ENCODE peak calls at places on chromosomes 13 and 19, in eight cellular contexts. One of them, this sample, is unnamed.

GRCh38 chr19:45630463-45630862 is 8.7 kb downstream of the EML2 start:
- DNase-seq in ovary: no peak
- DNase-seq in H1: no peak
- DNase-seq in A549: peak; percentile 84
- DNase-seq in transverse colon: no peak
- DNase-seq in stomach: no peak
- DNase-seq in K562: no peak
- DNase-seq in tibial nerve: no peak
- DNase-seq in this sample: no peak

GRCh38 chr13:113897161-113897560 is 33.3 kb upstream of the GAS6 start:
- DNase-seq in stomach: no peak
- DNase-seq in A549: peak; percentile 19
- DNase-seq in ovary: no peak
- DNase-seq in transverse colon: no peak
- DNase-seq in tibial nerve: no peak
- DNase-seq in H1: no peak
- DNase-seq in K562: no peak
- DNase-seq in this sample: no peak

GRCh38 chr19:23716792-23717191 is 29.8 kb upstream of the ZNF675 start:
- DNase-seq in H1: no peak
- DNase-seq in transverse colon: no peak
- DNase-seq in tibial nerve: no peak
- DNase-seq in K562: no peak
- DNase-seq in stomach: no peak
- DNase-seq in ovary: no peak
- DNase-seq in A549: no peak
- DNase-seq in this sample: no peak

GRCh38 chr13:50370303-50370950 is 355.2 kb downstream of the KCNRG start:
- DNase-seq in A549: no peak
- DNase-seq in tibial nerve: no peak
- DNase-seq in K562: no peak
- DNase-seq in H1: no peak
- DNase-seq in ovary: no peak
- DNase-seq in transverse colon: no peak
- DNase-seq in stomach: no peak
- DNase-seq in this sample: no peak

GRCh38 chr19:14021474-14021873 is 6.5 kb upstream of the RLN3 start:
- DNase-seq in stomach: no peak
- DNase-seq in tibial nerve: no peak
- DNase-seq in H1: peak; percentile 58
- DNase-seq in ovary: no peak
- DNase-seq in transverse colon: no peak
- DNase-seq in K562: peak; percentile 37
- DNase-seq in A549: no peak
- DNase-seq in this sample: no peak

GRCh38 chr13:92224052-92224821 is 825.8 kb downstream of the GPC5 start:
- DNase-seq in stomach: no peak
- DNase-seq in tibial nerve: peak; percentile 14
- DNase-seq in ovary: peak; percentile 27
- DNase-seq in A549: no peak
- DNase-seq in K562: no peak
- DNase-seq in H1: no peak
- DNase-seq in transverse colon: no peak
- DNase-seq in this sample: no peak

GRCh38 chr19:28324275-28325060 is 888.5 kb downstream of the UQCRFS1 start:
- DNase-seq in A549: no peak
- DNase-seq in K562: no peak
- DNase-seq in transverse colon: no peak
- DNase-seq in tibial nerve: no peak
- DNase-seq in H1: no peak
- DNase-seq in ovary: no peak
- DNase-seq in stomach: no peak
- DNase-seq in this sample: no peak

GRCh38 chr13:51928231-51928630 is 66.5 kb downstream of the CCDC70 start:
- DNase-seq in A549: no peak
- DNase-seq in ovary: no peak
- DNase-seq in transverse colon: no peak
- DNase-seq in H1: no peak
- DNase-seq in K562: no peak
- DNase-seq in stomach: no peak
- DNase-seq in tibial nerve: no peak
- DNase-seq in this sample: no peak

GRCh38 chr19:38377052-38377451 is 2.7 kb downstream of the PSMD8 start:
- DNase-seq in K562: no peak
- DNase-seq in A549: no peak
- DNase-seq in H1: no peak
- DNase-seq in tibial nerve: no peak
- DNase-seq in stomach: no peak
- DNase-seq in ovary: no peak
- DNase-seq in transverse colon: no peak
- DNase-seq in this sample: no peak

DNA sequence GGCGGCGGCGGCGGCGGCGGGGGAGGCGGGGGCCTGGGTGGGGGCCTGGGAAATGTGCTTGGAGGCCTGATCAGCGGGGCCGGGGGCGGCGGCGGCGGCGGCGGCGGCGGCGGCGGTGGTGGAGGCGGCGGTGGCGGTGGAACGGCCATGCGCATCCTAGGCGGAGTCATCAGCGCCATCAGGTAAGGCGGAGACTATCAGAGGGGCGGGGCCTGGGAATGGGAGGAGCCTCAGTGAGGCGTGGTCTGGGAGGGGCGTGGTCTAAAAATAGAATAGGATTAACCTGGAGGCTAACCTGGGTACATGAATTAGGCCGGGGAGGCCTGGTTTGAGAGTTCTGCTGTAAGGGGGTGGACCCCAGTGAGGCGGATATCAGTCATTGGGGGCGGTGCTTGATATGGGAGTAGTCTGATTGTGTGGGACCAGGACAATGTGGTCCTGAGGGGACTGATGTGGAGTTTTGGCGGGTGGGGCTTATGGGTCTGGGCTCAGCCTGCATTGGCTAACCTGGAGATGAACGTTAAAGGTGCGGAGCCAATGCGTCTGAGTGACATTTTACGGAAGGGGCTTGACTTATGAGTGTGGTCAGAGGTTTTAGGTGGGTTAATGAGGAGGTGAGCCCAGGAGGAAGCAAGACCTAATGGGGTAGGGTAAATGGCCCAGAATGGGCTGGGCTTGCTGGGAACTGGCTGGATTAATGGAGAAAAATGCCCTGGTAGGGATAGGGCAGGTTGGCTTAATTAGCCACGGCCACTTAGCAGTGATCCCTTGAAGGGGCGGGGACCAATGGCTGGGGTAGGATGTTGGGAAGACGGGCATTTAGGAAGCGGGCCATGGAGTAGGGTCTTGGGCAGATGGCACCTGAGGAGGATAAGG is 1.4 kb downstream of the CAPNS1 start:
- DNase-seq in stomach: peak; percentile 91
- DNase-seq in A549: peak; percentile 96
- DNase-seq in tibial nerve: peak; percentile 95
- DNase-seq in K562: peak; percentile 89
- DNase-seq in transverse colon: peak; percentile 93
- DNase-seq in H1: peak; percentile 99
- DNase-seq in ovary: peak; percentile 94
- DNase-seq in this sample: peak; percentile 93
- TF ChIP-seq POLR2A in stomach: no peak
- TF ChIP-seq POLR2A in A549: peak; percentile 58
- TF ChIP-seq POLR2A in tibial nerve: peak; percentile 63
- TF ChIP-seq POLR2A in K562: no peak
- TF ChIP-seq POLR2A in transverse colon: peak; percentile 44
- TF ChIP-seq POLR2A in H1: no peak
- TF ChIP-seq POLR2A in ovary: peak; percentile 59
- TF ChIP-seq POLR2A in this sample: no peak

GRCh38 chr13:98411617-98412310 is 165.1 kb downstream of the STK24 start:
- DNase-seq in K562: no peak
- DNase-seq in A549: no peak
- DNase-seq in stomach: no peak
- DNase-seq in ovary: no peak
- DNase-seq in transverse colon: peak; percentile 20
- DNase-seq in tibial nerve: peak; percentile 31
- DNase-seq in H1: no peak
- DNase-seq in this sample: peak; percentile 80
- TF ChIP-seq EP300 in K562: no peak
- TF ChIP-seq EP300 in A549: no peak
- TF ChIP-seq EP300 in stomach: no peak
- TF ChIP-seq EP300 in ovary: no peak
- TF ChIP-seq EP300 in transverse colon: no peak
- TF ChIP-seq EP300 in tibial nerve: peak; percentile 21
- TF ChIP-seq EP300 in H1: no peak
- TF ChIP-seq EP300 in this sample: no peak

GRCh38 chr13:110125613-110126272 is 181.2 kb downstream of the COL4A1 start:
- DNase-seq in tibial nerve: no peak
- DNase-seq in ovary: no peak
- DNase-seq in H1: no peak
- DNase-seq in A549: no peak
- DNase-seq in K562: no peak
- DNase-seq in transverse colon: no peak
- DNase-seq in stomach: no peak
- DNase-seq in this sample: peak; percentile 59

GRCh38 chr13:110128546-110128945 is 178.4 kb downstream of the COL4A1 start:
- DNase-seq in stomach: no peak
- DNase-seq in A549: no peak
- DNase-seq in transverse colon: no peak
- DNase-seq in ovary: no peak
- DNase-seq in K562: no peak
- DNase-seq in tibial nerve: no peak
- DNase-seq in H1: no peak
- DNase-seq in this sample: no peak

GRCh38 chr13:110127986-110128511 is 178.9 kb downstream of the COL4A1 start:
- DNase-seq in A549: no peak
- DNase-seq in ovary: no peak
- DNase-seq in stomach: no peak
- DNase-seq in K562: no peak
- DNase-seq in transverse colon: no peak
- DNase-seq in tibial nerve: no peak
- DNase-seq in H1: no peak
- DNase-seq in this sample: no peak

GRCh38 chr13:110125157-110125556 is 181.8 kb downstream of the COL4A1 start:
- DNase-seq in stomach: no peak
- DNase-seq in ovary: no peak
- DNase-seq in transverse colon: no peak
- DNase-seq in H1: no peak
- DNase-seq in tibial nerve: no peak
- DNase-seq in A549: no peak
- DNase-seq in K562: no peak
- DNase-seq in this sample: no peak

GRCh38 chr13:110126391-110126961 is 180.5 kb downstream of the COL4A1 start:
- DNase-seq in transverse colon: no peak
- DNase-seq in H1: no peak
- DNase-seq in K562: no peak
- DNase-seq in stomach: no peak
- DNase-seq in tibial nerve: no peak
- DNase-seq in ovary: peak; percentile 40
- DNase-seq in A549: peak; percentile 76
- DNase-seq in this sample: peak; percentile 82
- H3K4me1 ChIP-seq in transverse colon: no peaks in the 10 kb centered on the region
- H3K4me1 ChIP-seq in H1: peaks cover 12% of the 10 kb centered on the region
- H3K4me1 ChIP-seq in K562: no peaks in the 10 kb centered on the region
- H3K4me1 ChIP-seq in stomach: peaks cover 18% of the 10 kb centered on the region
- H3K4me1 ChIP-seq in tibial nerve: peaks cover 19% of the 10 kb centered on the region
- H3K4me1 ChIP-seq in ovary: peaks cover 6% of the 10 kb centered on the region
- H3K4me1 ChIP-seq in A549: peaks cover 29% of the 10 kb centered on the region
- H3K4me1 ChIP-seq in this sample: peaks cover 20% of the 10 kb centered on the region

DNA sequence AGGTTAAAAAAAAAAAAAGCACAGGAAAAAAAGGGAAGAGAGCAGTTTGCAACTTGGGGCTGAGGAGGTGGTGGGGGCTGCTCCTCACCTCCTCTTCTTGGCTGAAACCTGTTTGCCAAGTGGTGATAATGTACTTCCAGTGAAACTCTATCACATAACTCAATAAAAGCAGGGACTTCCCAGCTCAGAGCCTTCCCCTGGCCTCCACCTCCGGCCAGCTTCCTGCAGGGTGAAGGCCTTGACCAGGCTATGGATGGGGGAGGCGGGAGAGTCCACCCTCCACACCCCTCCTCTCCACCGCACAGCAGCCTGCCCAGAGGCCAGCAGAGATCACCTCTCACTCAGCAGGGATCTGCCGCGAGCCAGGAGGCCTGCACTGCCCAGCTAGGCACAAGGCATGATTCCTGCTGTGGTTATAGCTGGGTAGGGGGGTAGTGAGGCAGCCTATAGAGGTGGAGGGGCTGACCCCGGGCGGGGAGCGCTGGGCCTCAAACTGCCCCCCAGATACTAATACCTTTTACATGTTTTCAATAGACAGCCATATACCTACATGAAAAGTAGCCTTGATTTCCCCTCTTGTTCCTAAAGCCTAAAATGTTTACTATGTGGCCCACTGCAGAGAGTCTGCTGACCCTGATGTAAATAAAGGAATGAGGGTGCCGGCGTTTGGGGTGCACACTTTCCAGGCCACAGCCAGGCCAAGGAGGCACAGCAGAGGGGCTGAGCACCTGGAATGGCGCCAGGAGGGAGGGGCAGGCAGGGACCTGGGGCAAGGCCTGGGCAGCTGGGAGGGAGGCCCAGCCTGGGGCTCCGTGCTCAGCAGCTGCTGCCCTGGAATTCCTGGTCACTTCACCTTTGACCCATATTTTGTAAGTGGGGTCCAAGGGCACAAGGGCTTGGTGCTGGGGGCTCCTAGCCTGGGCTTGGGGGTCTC is 10.3 kb downstream of the ZNF787 start:
- DNase-seq in H1: no peak
- DNase-seq in ovary: peak; percentile 77
- DNase-seq in K562: no peak
- DNase-seq in A549: no peak
- DNase-seq in stomach: peak; percentile 73
- DNase-seq in tibial nerve: no peak
- DNase-seq in transverse colon: peak; percentile 40
- DNase-seq in this sample: no peak
- TF ChIP-seq POLR2A in H1: no peak
- TF ChIP-seq POLR2A in ovary: no peak
- TF ChIP-seq POLR2A in K562: no peak
- TF ChIP-seq POLR2A in A549: no peak
- TF ChIP-seq POLR2A in stomach: no peak
- TF ChIP-seq POLR2A in tibial nerve: no peak
- TF ChIP-seq POLR2A in transverse colon: no peak
- TF ChIP-seq POLR2A in this sample: no peak

DNA sequence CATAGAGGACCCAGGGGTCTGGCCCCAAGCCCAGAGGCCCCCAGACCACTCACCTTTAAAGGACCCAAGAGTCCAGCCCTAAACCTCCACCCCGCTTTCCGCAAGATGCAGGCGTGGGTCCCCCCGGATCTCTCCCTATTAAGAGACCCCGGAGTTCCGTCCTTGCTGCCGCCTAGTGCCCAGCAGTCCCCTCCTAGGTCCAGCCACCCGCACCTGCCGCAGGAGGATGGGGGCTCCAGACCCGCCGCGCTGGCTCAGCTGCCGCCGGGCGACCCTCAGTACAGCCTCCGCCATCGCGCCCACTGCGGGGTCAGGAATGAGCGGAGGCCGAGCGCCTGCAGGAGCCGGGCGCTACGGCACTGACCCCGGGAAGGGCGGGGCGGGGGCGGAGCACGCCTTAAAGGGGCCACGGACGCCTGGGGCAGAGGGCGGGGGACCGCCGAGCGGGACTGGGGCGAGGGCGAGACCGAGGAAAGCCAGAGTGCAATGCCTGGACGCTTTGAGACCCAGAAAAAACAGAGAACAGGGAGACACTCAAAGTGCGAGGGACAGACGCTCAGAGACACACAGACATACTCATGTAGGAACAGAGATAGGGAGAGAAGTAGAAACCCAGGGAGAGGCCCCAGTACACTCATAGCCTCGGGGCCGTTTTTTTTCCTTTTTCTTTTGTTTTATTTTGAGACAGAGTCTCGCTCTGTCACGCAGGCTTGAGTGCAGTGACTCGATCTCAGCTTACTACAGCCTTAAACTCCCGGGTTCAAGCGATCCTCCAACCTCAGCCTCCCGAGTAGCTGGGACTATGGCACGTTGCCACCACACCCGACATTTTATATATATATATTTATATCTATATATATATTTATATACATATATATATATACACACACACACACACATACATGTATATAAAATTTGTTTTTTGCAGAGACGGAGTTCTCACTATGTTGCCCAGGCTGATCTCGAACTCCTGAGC is at the start of gene ETHE1:
- DNase-seq in A549: peak; percentile 62
- DNase-seq in tibial nerve: peak; percentile 70
- DNase-seq in stomach: peak; percentile 84
- DNase-seq in H1: peak; percentile 92
- DNase-seq in ovary: peak; percentile 80
- DNase-seq in transverse colon: peak; percentile 92
- DNase-seq in K562: peak; percentile 90
- DNase-seq in this sample: peak; percentile 93
- TF ChIP-seq EP300 in A549: no peak
- TF ChIP-seq EP300 in tibial nerve: peak; percentile 51
- TF ChIP-seq EP300 in stomach: no peak
- TF ChIP-seq EP300 in H1: no peak
- TF ChIP-seq EP300 in ovary: no peak
- TF ChIP-seq EP300 in transverse colon: no peak
- TF ChIP-seq EP300 in K562: no peak
- TF ChIP-seq EP300 in this sample: no peak